ENCODE peak calls at places on chromosomes 11 and 22, in six cellular contexts. R is heart left ventricle, E is Peyer's patch, L is ovary, P is A549, G is adrenal gland. M is an unnamed sample. For H3K4me1 and H3K9me3, the result is how much of the 10 kb centered on the place peaks cover.

GRCh38 chr11:45906096-45906682 is 882 bp downstream of the FREY1 start:
- DNase-seq in G (peak), P (no peak), R (no peak), E (no peak), L (no peak), M (no peak)

GRCh38 chr22:31148953-31149627 is 8.8 kb upstream of the PLA2G3 start:
- DNase-seq in E (peak), R (peak), P (peak), G (peak), L (peak), M (peak)

GRCh38 chr11:47233989-47234668 is 14.5 kb downstream of the ACP2 start:
- DNase-seq in G (peak), P (peak), R (peak), L (no peak), E (no peak), M (no peak)

GRCh38 chr11:76602431-76602861 is 68.1 kb downstream of the LRRC32 start:
- DNase-seq in E (peak), L (peak), P (no peak), G (peak), R (peak), M (no peak)

GRCh38 chr11:35006389-35007128 is 90.1 kb downstream of the PDHX start:
- DNase-seq in R (no peak), E (no peak), L (no peak), G (no peak), P (no peak), M (no peak)

GRCh38 chr22:49306632-49306975 is 521.1 kb downstream of the BRD1 start:
- DNase-seq in E (peak), G (peak), R (peak), P (no peak), L (peak), M (no peak)

GRCh38 chr11:28107726-28108618 is at the start of the genes KIF18A and METTL15:
- DNase-seq in P (peak), L (peak), G (peak), E (peak), R (peak), M (peak)

GRCh38 chr11:33475999-33476398 is 218.8 kb downstream of the HIPK3 start:
- DNase-seq in P (no peak), L (no peak), R (no peak), E (no peak), G (peak), M (peak)

GRCh38 chr11:48123934-48124755 is 92.5 kb upstream of the OR4B1 start:
- DNase-seq in G (no peak), L (no peak), R (no peak), P (no peak), E (no peak), M (no peak)

GRCh38 chr22:20238567-20239062 is 29.5 kb downstream of the RTN4R start:
- DNase-seq in P (peak), E (peak), G (peak), L (peak), R (peak), M (peak)

GRCh38 chr11:128151338-128151737 is 436.0 kb downstream of the ETS1 start:
- DNase-seq in G (no peak), E (no peak), L (no peak), P (no peak), R (no peak), M (no peak)

GRCh38 chr11:68596231-68596630 is 88.1 kb upstream of the GAL start:
- DNase-seq in L (no peak), E (no peak), G (no peak), R (no peak), P (no peak), M (no peak)

GRCh38 chr11:115550291-115551059 is 46.3 kb upstream of the CADM1 start:
- DNase-seq in L (no peak), G (no peak), R (no peak), P (no peak), E (no peak), M (peak)

GRCh38 chr22:46075764-46076531 is 74.4 kb upstream of the PPARA start:
- DNase-seq in E (peak), R (no peak), G (peak), P (no peak), L (peak), M (no peak)

GRCh38 chr22:22103078-22103593 is 120.5 kb upstream of the TOP3B start:
- DNase-seq in P (peak), G (no peak), E (no peak), L (no peak), R (no peak), M (no peak)

GRCh38 chr22:42365942-42366660 is 66.1 kb downstream of the NFAM1 start:
- DNase-seq in G (peak), P (no peak), E (no peak), L (no peak), R (no peak), M (peak)

GRCh38 chr22:35347462-35347861 is 33.4 kb upstream of the HMOX1 start:
- DNase-seq in P (no peak), R (no peak), E (no peak), G (no peak), L (no peak), M (no peak)

DNA sequence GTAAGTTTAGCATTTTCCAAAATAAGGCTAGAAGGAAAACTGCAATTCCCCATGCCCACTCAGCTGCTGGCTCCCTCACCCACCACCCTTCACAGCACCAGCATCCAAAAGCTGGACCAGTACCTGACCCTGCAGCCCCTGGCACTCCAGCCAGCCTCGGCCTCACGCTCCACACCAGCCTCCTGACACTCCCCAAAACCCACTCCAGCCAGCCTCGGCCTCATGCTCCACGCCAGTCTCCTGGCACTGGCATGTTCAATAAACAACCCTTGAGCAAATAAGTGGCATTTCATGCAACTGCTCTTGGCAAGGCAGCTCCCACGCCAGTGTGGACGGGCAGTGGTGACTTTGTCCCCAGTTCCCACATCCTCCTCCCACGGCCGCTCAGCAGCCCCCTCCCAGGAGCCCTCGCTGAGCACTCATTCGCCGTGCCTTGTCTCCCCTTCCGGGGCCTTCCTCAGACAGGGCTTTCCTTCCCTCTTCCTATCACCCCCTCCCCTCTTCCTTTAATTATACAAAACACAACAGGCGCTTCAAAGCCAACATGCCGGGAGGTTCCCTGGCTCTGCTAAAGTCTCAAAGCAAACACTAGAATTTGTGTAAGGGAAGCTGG is 6.9 kb downstream of the TOLLIP start:
- DNase-seq in L (no peak), E (peak), R (no peak), P (no peak), G (no peak), M (peak)
- H3K4me1 ChIP-seq in L (under half), E (under half), R (half or more), P (half or more), G (under half), M (under half)

GRCh38 chr11:65537296-65537597 is 12.4 kb downstream of the SCYL1 start:
- DNase-seq in L (no peak), G (no peak), P (no peak), E (no peak), R (no peak), M (no peak)

GRCh38 chr11:65535102-65535501 is 10.2 kb downstream of the SCYL1 start:
- DNase-seq in E (no peak), P (no peak), G (no peak), L (no peak), R (no peak), M (no peak)

GRCh38 chr11:65538232-65538914 is 13.5 kb downstream of the SCYL1 start:
- DNase-seq in G (peak), R (no peak), E (no peak), P (no peak), L (peak), M (no peak)

GRCh38 chr11:65537620-65538231 is 12.8 kb downstream of the SCYL1 start:
- DNase-seq in E (no peak), P (no peak), L (no peak), G (peak), R (no peak), M (no peak)

GRCh38 chr11:65536412-65537295 is 11.8 kb downstream of the SCYL1 start:
- DNase-seq in R (no peak), P (no peak), G (no peak), L (no peak), E (no peak), M (no peak)
- TF ChIP-seq POLR2A in R (no peak), P (no peak), G (no peak), L (no peak), E (no peak), M (no peak)

GRCh38 chr11:70641366-70641765 is 243.0 kb downstream of the CTTN start:
- DNase-seq in L (no peak), G (no peak), E (no peak), R (no peak), P (no peak), M (no peak)
- H3K9me3 ChIP-seq in L (under half), G (under half), E (under half), R (under half), P (under half), M (under half)

GRCh38 chr11:40295466-40295865 is 1164.0 kb downstream of the LRRC4C start:
- DNase-seq in G (no peak), E (no peak), P (no peak), R (no peak), L (no peak), M (no peak)
- H3K4me1 ChIP-seq in G (under half), E (under half), P (under half), R (under half), L (under half), M (under half)

M was measured in thyroid gland.